ENCODE peak calls at places on chromosomes 2 and 18, in four cellular contexts. One of them, this sample, is unnamed.

GRCh38 chr2:14524041-14524802 is 108.3 kb upstream of the LRATD1 start:
- DNase-seq in HCT116: no peak
- DNase-seq in K562: no peak
- DNase-seq in HepG2: no peak
- DNase-seq in this sample: no peak

GRCh38 chr18:41809652-41810051 is 145.4 kb upstream of the PIK3C3 start:
- DNase-seq in HCT116: no peak
- DNase-seq in K562: no peak
- DNase-seq in HepG2: no peak
- DNase-seq in this sample: no peak

GRCh38 chr2:159904127-159904564 is 106.1 kb upstream of the CD302 start:
- DNase-seq in HCT116: no peak
- DNase-seq in K562: no peak
- DNase-seq in HepG2: no peak
- DNase-seq in this sample: no peak

GRCh38 chr2:705971-706511 is 28.8 kb upstream of the TMEM18 start:
- DNase-seq in HCT116: no peak
- DNase-seq in K562: no peak
- DNase-seq in HepG2: no peak
- DNase-seq in this sample: no peak

GRCh38 chr2:38178556-38179419 is 102.8 kb upstream of the CYP1B1 start:
- DNase-seq in HCT116: no peak
- DNase-seq in K562: no peak
- DNase-seq in HepG2: no peak
- DNase-seq in this sample: no peak

GRCh38 chr2:5691659-5692529 is at the start of gene SOX11:
- DNase-seq in HCT116: no peak
- DNase-seq in K562: no peak
- DNase-seq in HepG2: no peak
- DNase-seq in this sample: no peak

GRCh38 chr2:115549731-115550130 is 1107.3 kb downstream of the DPP10 start:
- DNase-seq in HCT116: no peak
- DNase-seq in K562: no peak
- DNase-seq in HepG2: no peak
- DNase-seq in this sample: no peak

GRCh38 chr18:35917043-35917442 is 55.4 kb upstream of the RMP24 start:
- DNase-seq in HCT116: no peak
- DNase-seq in K562: no peak
- DNase-seq in HepG2: no peak
- DNase-seq in this sample: no peak

GRCh38 chr2:239321596-239322413 is 79.0 kb downstream of the HDAC4 start:
- DNase-seq in HCT116: no peak
- DNase-seq in K562: no peak
- DNase-seq in HepG2: no peak
- DNase-seq in this sample: no peak

GRCh38 chr2:74379851-74380789 is at the start of gene DCTN1:
- DNase-seq in HCT116: no peak
- DNase-seq in K562: peak
- DNase-seq in HepG2: peak
- DNase-seq in this sample: no peak

GRCh38 chr2:102485151-102485769 is 12.2 kb downstream of the SLC9A4 start:
- DNase-seq in HCT116: no peak
- DNase-seq in K562: no peak
- DNase-seq in HepG2: no peak
- DNase-seq in this sample: no peak

GRCh38 chr2:133836220-133836619 is 268.0 kb upstream of the NCKAP5 start:
- DNase-seq in HCT116: no peak
- DNase-seq in K562: no peak
- DNase-seq in HepG2: no peak
- DNase-seq in this sample: no peak

GRCh38 chr2:26557244-26557925 is 79.5 kb upstream of the OTOF start:
- DNase-seq in HCT116: no peak
- DNase-seq in K562: no peak
- DNase-seq in HepG2: no peak
- DNase-seq in this sample: no peak

GRCh38 chr2:99940963-99941362 is 201.4 kb downstream of the AFF3 start:
- DNase-seq in HCT116: no peak
- DNase-seq in K562: no peak
- DNase-seq in HepG2: no peak
- DNase-seq in this sample: no peak

GRCh38 chr2:64695656-64696310 is 42.1 kb upstream of the SERTAD2 start:
- DNase-seq in HCT116: no peak
- DNase-seq in K562: no peak
- DNase-seq in HepG2: no peak
- DNase-seq in this sample: no peak
- H3K27ac ChIP-seq in HCT116: no peak
- H3K27ac ChIP-seq in K562: no peak
- H3K27ac ChIP-seq in HepG2: no peak
- H3K27ac ChIP-seq in this sample: no peak

GRCh38 chr2:96811916-96812315 is 4.2 kb upstream of the CNNM3 start:
- DNase-seq in HCT116: no peak
- DNase-seq in K562: no peak
- DNase-seq in HepG2: no peak
- DNase-seq in this sample: no peak
- TF ChIP-seq SIN3A in HCT116: no peak
- TF ChIP-seq SIN3A in K562: no peak
- TF ChIP-seq SIN3A in HepG2: no peak
- TF ChIP-seq SIN3A in this sample: no peak

GRCh38 chr2:50953021-50953420 is 78.9 kb downstream of the NRXN1 start:
- DNase-seq in HCT116: peak
- DNase-seq in K562: no peak
- DNase-seq in HepG2: peak
- DNase-seq in this sample: no peak

GRCh38 chr2:50956886-50957285 is 75.0 kb downstream of the NRXN1 start:
- DNase-seq in HCT116: no peak
- DNase-seq in K562: no peak
- DNase-seq in HepG2: no peak
- DNase-seq in this sample: no peak

GRCh38 chr2:50963734-50964133 is 68.2 kb downstream of the NRXN1 start:
- DNase-seq in HCT116: no peak
- DNase-seq in K562: no peak
- DNase-seq in HepG2: no peak
- DNase-seq in this sample: no peak

GRCh38 chr2:50952596-50952995 is 79.3 kb downstream of the NRXN1 start:
- DNase-seq in HCT116: peak
- DNase-seq in K562: no peak
- DNase-seq in HepG2: no peak
- DNase-seq in this sample: no peak

GRCh38 chr2:50957880-50958279 is 74.1 kb downstream of the NRXN1 start:
- DNase-seq in HCT116: no peak
- DNase-seq in K562: no peak
- DNase-seq in HepG2: no peak
- DNase-seq in this sample: no peak
- TF ChIP-seq TCF7L2 in HCT116: no peak
- TF ChIP-seq TCF7L2 in K562: no peak
- TF ChIP-seq TCF7L2 in HepG2: no peak
- TF ChIP-seq TCF7L2 in this sample: no peak

DNA sequence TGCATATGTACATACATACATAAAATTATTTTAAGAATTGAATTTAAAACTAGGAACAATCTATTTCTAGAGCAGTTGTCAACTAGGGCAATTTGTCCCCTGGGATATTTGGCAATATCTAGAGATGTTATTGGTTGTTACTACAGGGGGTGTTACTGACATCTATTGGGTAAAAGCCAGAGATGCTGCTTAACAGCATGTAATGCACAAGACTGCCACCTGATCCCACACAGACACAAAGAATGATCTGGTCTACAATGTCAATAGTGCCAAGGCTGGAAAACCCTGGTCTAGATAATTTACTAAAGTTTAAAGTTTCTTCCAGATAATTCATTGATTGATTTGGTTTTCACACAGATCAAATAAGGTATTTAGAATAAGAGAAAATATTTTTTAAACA is 185.3 kb downstream of the NYAP2 start:
- DNase-seq in HCT116: peak
- DNase-seq in K562: no peak
- DNase-seq in HepG2: no peak
- DNase-seq in this sample: no peak
- H3K27ac ChIP-seq in HCT116: no peak
- H3K27ac ChIP-seq in K562: no peak
- H3K27ac ChIP-seq in HepG2: no peak
- H3K27ac ChIP-seq in this sample: no peak